ENCODE peak calls at places on chromosomes 4 and X, in four cellular contexts. D is GM12878, C is HepG2, N is K562. U is an unnamed sample.

GRCh38 chr4:119628281-119629141 is at the start of gene PDE5A:
- DNase-seq in D (no peak), C (peak), N (peak), U (peak)

GRCh38 chrX:9373789-9374188 is 91.1 kb upstream of the TBL1X start:
- DNase-seq in D (no peak), C (no peak), N (no peak), U (no peak)

GRCh38 chrX:124212622-124213021 is 119.8 kb upstream of the TEX13D start:
- DNase-seq in D (no peak), C (no peak), N (no peak), U (no peak)

GRCh38 chrX:65587616-65588526 is 53.3 kb upstream of the LAS1L start:
- DNase-seq in D (no peak), C (no peak), N (peak), U (no peak)

GRCh38 chr4:54233697-54234496 is 4.8 kb downstream of the PDGFRA start:
- DNase-seq in D (no peak), C (peak), N (peak), U (peak)

GRCh38 chr4:76388160-76388908 is 32.6 kb downstream of the CCDC158 start:
- DNase-seq in D (no peak), C (peak), N (no peak), U (no peak)

GRCh38 chrX:133726211-133726630 is 259.2 kb downstream of the GPC3 start:
- DNase-seq in D (no peak), C (peak), N (no peak), U (no peak)

GRCh38 chr4:22412013-22412412 is 103.9 kb downstream of the ADGRA3 start:
- DNase-seq in D (no peak), C (no peak), N (no peak), U (no peak)

GRCh38 chrX:47361538-47362511 is 8.6 kb upstream of the ZNF157 start:
- DNase-seq in D (peak), C (peak), N (peak), U (peak)

GRCh38 chr4:185101354-185101890 is 41.6 kb upstream of the SLC25A4 start:
- DNase-seq in D (no peak), C (no peak), N (no peak), U (no peak)

GRCh38 chr4:11312389-11312788 is 116.3 kb downstream of the HS3ST1 start:
- DNase-seq in D (no peak), C (no peak), N (no peak), U (no peak)

DNA sequence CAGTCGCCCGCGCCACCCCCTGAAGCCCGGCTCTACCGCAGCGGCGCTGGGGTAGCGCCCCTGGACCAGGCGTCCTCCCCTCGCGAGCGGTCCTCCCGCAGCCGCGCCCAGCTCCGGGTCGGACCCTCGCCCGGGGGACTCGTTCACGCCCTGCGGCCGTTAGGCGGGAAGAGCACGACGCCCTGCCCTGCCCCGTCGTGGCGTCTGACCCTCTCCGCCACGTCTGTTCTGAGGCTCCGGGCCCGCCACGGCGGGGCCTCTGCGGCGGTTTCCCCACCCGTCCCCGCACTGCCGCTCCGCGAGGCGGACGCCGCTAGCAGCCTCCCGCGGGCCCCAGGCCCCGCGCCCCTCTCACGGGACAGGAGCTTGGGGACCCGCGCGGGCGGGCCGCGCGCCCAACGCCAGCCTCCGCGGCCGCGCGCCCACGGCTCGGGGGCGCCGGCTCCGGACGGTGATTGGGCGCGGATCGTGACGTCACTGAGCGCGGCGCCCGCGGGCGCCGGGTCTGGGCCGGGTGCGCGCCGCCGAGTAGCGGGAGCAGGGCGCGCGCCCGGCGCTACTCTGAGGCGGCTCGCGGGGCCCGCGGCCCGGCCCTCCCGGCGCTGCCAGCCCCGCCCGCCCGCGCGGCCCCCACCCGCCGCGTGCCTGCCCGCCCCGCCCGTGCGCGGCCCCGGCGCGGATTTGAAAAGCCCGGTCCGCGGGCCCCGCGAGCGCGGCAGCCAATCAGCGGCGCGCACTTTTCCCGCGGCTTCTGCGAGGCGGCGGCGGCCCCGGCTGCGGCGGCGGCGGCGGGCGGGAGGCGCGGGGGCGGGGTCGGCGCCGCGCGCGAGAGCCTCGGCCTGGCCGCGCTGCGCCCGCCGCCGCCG is at the start of gene NSD2:
- DNase-seq in D (no peak), C (peak), N (peak), U (peak)
- TF ChIP-seq ATF2 in D (no peak), C (peak), N (no peak), U (no peak)

GRCh38 chr4:159159611-159160010 is 56.7 kb downstream of the RAPGEF2 start:
- DNase-seq in D (no peak), C (no peak), N (no peak), U (no peak)
- TF ChIP-seq ATF3 in D (no peak), C (no peak), N (no peak), U (no peak)

DNA sequence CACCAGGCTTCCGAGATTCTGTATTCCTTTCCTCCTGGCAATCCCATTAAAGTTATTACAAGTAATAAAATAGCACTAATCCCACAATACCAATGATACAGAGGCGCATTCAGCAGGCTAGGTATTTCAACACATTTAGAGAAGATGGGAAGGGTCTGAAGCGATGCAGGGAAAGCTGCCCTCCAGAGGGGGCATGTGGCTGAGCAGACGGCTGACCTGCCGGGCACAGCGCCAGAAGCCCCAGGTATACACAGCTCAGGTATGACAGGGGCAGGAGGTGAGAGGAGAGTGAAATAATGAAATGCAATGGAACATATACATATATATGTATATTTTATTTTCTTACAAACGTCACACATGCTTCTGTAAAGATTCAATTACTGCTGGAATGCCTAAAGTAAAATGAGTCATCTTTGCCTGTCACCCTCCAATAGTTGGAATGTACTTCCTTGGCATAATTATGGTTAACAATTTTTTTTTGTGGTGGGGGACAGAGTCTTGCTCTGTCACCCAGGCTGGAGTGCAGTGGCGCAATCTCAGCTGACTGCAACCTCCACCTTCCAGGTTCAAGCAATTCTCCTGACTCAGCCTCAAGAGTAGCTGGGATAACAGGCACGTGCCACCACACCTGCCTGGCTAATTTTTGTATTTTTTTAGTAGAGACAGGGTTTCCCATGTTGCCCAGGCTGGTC is 21.3 kb upstream of the CDKN2AIP start:
- DNase-seq in D (no peak), C (no peak), N (no peak), U (no peak)
- TF ChIP-seq ETV6 in D (no peak), C (no peak), N (no peak), U (no peak)

GRCh38 chrX:40090050-40090804 is 7.5 kb downstream of the BCOR start:
- DNase-seq in D (no peak), C (no peak), N (peak), U (no peak)

GRCh38 chrX:40093586-40093985 is 4.2 kb downstream of the BCOR start:
- DNase-seq in D (no peak), C (no peak), N (no peak), U (no peak)

GRCh38 chrX:40090961-40091360 is 6.8 kb downstream of the BCOR start:
- DNase-seq in D (no peak), C (no peak), N (no peak), U (no peak)

GRCh38 chrX:40092808-40093435 is 4.8 kb downstream of the BCOR start:
- DNase-seq in D (no peak), C (no peak), N (no peak), U (no peak)

DNA sequence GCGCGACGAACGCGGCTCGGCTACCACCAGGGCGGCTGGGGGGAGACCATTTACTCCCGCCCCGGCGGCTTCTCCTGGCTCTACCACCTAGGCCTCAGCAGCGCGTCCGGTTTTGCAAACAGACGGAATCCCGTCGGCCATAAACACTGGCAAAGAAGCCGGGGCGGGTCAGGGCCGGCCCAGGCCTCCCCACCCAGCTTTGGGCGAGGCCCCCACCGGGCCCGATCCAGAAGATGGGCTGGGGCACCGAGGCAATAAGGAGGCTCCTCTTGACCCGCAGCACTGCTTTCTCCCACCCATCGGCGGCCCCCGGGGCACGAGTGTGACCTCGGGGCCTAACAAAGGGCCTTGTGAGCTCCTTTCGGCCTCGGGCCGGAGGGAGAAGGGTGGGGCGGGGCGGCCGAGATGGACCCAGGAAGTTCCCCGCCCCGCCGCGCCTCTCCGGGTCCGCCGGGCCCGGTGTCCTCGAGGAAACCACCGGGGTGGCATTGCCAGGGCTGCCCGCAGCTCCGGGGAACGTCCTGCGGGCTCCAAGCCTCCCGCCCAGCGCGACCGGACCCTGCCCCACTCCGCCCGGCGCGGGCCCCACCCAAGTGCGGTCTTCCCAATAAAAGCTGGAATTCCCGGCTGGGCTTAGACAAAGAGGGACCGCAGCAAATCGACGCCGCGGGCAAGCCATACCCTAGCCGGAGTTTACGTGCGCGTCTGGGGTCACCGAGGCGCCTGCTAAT is 5.9 kb downstream of the BCOR start:
- DNase-seq in D (no peak), C (no peak), N (no peak), U (no peak)
- TF ChIP-seq ATF2 in D (no peak), C (no peak), N (no peak), U (no peak)

GRCh38 chrX:17703201-17703600 is 34.1 kb upstream of the SCML1 start:
- DNase-seq in D (no peak), C (no peak), N (no peak), U (no peak)

GRCh38 chrX:17705211-17705610 is 32.1 kb upstream of the SCML1 start:
- DNase-seq in D (no peak), C (no peak), N (no peak), U (no peak)

GRCh38 chrX:17710836-17711235 is 26.5 kb upstream of the SCML1 start:
- DNase-seq in D (no peak), C (peak), N (no peak), U (no peak)

GRCh38 chrX:17707731-17708130 is 29.6 kb upstream of the SCML1 start:
- DNase-seq in D (no peak), C (no peak), N (no peak), U (no peak)

GRCh38 chrX:17706676-17707075 is 30.6 kb upstream of the SCML1 start:
- DNase-seq in D (no peak), C (peak), N (no peak), U (no peak)
- TF ChIP-seq ATF3 in D (no peak), C (peak), N (no peak), U (no peak)

GRCh38 chrX:39645059-39645895 is 452.5 kb downstream of the BCOR start:
- DNase-seq in D (no peak), C (no peak), N (peak), U (no peak)
- TF ChIP-seq ETV6 in D (no peak), C (no peak), N (no peak), U (no peak)